ENCODE peak calls at places on chromosomes 2 and 18, in five cellular contexts. Y is GM04504, A is MV-4-11, Q is BE2C, J is Kasumi-1. M is an unnamed sample.

GRCh38 chr2:85680707-85681353 is 12.8 kb upstream of the SFTPB start:
- DNase-seq in Q (peak), A (no peak), J (no peak), Y (no peak), M (no peak)

GRCh38 chr18:69948919-69949537 is 1.4 kb upstream of the CD226 start:
- DNase-seq in Q (no peak), A (peak), J (no peak), Y (no peak), M (no peak)

GRCh38 chr2:208783184-208783583 is 376.6 kb downstream of the PTH2R start:
- DNase-seq in Q (no peak), J (no peak), Y (no peak), A (no peak), M (no peak)

GRCh38 chr2:19349911-19350677 is 8.3 kb downstream of the OSR1 start:
- DNase-seq in A (no peak), Q (peak), J (no peak), Y (no peak), M (no peak)

GRCh38 chr18:2411381-2411977 is 159.8 kb downstream of the METTL4 start:
- DNase-seq in Y (peak), Q (no peak), A (no peak), J (no peak), M (no peak)

GRCh38 chr2:176567361-176567760 is 298.1 kb downstream of the MTX2 start:
- DNase-seq in Q (no peak), J (no peak), Y (no peak), A (no peak), M (no peak)

GRCh38 chr2:85524567-85524923 is 14.4 kb upstream of the MAT2A start:
- DNase-seq in Q (peak), A (peak), J (peak), Y (no peak), M (peak)

GRCh38 chr2:177551989-177552413 is 159.4 kb downstream of the AGPS start:
- DNase-seq in A (no peak), J (no peak), Y (no peak), Q (peak), M (peak)

GRCh38 chr18:3504637-3505036 is 54.7 kb downstream of the TGIF1 start:
- DNase-seq in Y (no peak), J (no peak), A (no peak), Q (no peak), M (no peak)

GRCh38 chr18:32056613-32057358 is 34.9 kb upstream of the RNF138 start:
- DNase-seq in Q (no peak), A (no peak), J (no peak), Y (no peak), M (peak)

GRCh38 chr2:37052600-37053332 is 31.4 kb downstream of the HEATR5B start:
- DNase-seq in Q (no peak), A (no peak), Y (no peak), J (no peak), M (no peak)

GRCh38 chr2:218002792-218003191 is at the start of gene TNS1:
- DNase-seq in A (no peak), Q (peak), J (no peak), Y (no peak), M (no peak)